ENCODE peak calls at places on chromosome 15, in ten cellular contexts. I, Y, T, F, R, D, Z, C, G and U are unnamed samples.

GRCh38 chr15:43270676-43271306 is 4.1 kb upstream of the TGM5 start:
- DNase-seq in I (no peak), Y (no peak), T (no peak), F (no peak), R (no peak), D (no peak), Z (no peak), C (no peak), G (no peak), U (no peak)

GRCh38 chr15:49675051-49675450 is 54.2 kb downstream of the DTWD1 start:
- DNase-seq in I (no peak), Y (no peak), T (no peak), F (no peak), R (peak; percentile 73), D (no peak), Z (no peak), C (no peak), G (no peak), U (no peak)

GRCh38 chr15:29822100-29822684 is at the start of gene TJP1:
- DNase-seq in I (peak; percentile 78), Y (peak; percentile 75), T (peak; percentile 80), F (no peak), R (peak; percentile 84), D (peak; percentile 82), Z (peak; percentile 87), C (peak; percentile 94), G (no peak), U (peak; percentile 82)

GRCh38 chr15:95362306-95362705 is 968.2 kb upstream of the NR2F2 start:
- DNase-seq in I (no peak), Y (no peak), T (no peak), F (no peak), R (no peak), D (no peak), Z (no peak), C (no peak), G (no peak), U (no peak)

GRCh38 chr15:78644979-78645378 is 4.0 kb upstream of the CHRNB4 start:
- DNase-seq in I (no peak), Y (no peak), T (no peak), F (no peak), R (no peak), D (no peak), Z (no peak), C (no peak), G (no peak), U (no peak)

GRCh38 chr15:46304320-46304719 is 669.5 kb downstream of the SQOR start:
- DNase-seq in I (no peak), Y (no peak), T (no peak), F (no peak), R (peak; percentile 35), D (no peak), Z (no peak), C (peak; percentile 81), G (no peak), U (no peak)

GRCh38 chr15:25180606-25181289 is 226.0 kb downstream of the SNRPN start:
- DNase-seq in I (peak; percentile 3), Y (peak; percentile 11), T (peak; percentile 3), F (no peak), R (no peak), D (peak; percentile 9), Z (peak; percentile 49), C (peak; percentile 12), G (peak; percentile 1), U (peak; percentile 2)

GRCh38 chr15:84819291-84819768 is 2.2 kb downstream of the ALPK3 start:
- DNase-seq in I (no peak), Y (no peak), T (no peak), F (no peak), R (peak; percentile 18), D (no peak), Z (peak; percentile 56), C (peak; percentile 67), G (no peak), U (peak; percentile 78)

GRCh38 chr15:77032052-77032646 is 37.2 kb downstream of the PSTPIP1 start:
- DNase-seq in I (no peak), Y (no peak), T (peak; percentile 13), F (no peak), R (no peak), D (peak; percentile 46), Z (peak; percentile 73), C (no peak), G (peak; percentile 8), U (no peak)

GRCh38 chr15:73951044-73951561 is 24.8 kb downstream of the LOXL1 start:
- DNase-seq in I (peak; percentile 97), Y (peak; percentile 98), T (peak; percentile 92), F (peak; percentile 82), R (peak; percentile 80), D (peak; percentile 91), Z (peak; percentile 78), C (peak; percentile 96), G (peak; percentile 79), U (peak; percentile 93)

GRCh38 chr15:89116404-89116803 is 28.1 kb downstream of the ABHD2 start:
- DNase-seq in I (no peak), Y (no peak), T (no peak), F (no peak), R (peak; percentile 46), D (no peak), Z (no peak), C (no peak), G (no peak), U (no peak)

GRCh38 chr15:61034793-61035710 is 194.1 kb downstream of the RORA start:
- DNase-seq in I (no peak), Y (no peak), T (no peak), F (no peak), R (no peak), D (no peak), Z (no peak), C (no peak), G (no peak), U (no peak)

GRCh38 chr15:77112819-77113569 is 42.1 kb upstream of the TSPAN3 start:
- DNase-seq in I (no peak), Y (no peak), T (no peak), F (no peak), R (no peak), D (no peak), Z (no peak), C (peak; percentile 64), G (no peak), U (no peak)

GRCh38 chr15:70976856-70977255 is 84.2 kb downstream of the LRRC49 start:
- DNase-seq in I (no peak), Y (no peak), T (no peak), F (no peak), R (no peak), D (no peak), Z (no peak), C (no peak), G (no peak), U (no peak)

GRCh38 chr15:90709278-90709677 is 7.9 kb upstream of the BLM start:
- DNase-seq in I (no peak), Y (no peak), T (no peak), F (no peak), R (no peak), D (no peak), Z (no peak), C (no peak), G (no peak), U (no peak)
- H3K4me1 ChIP-seq in I (no peaks in the 10 kb centered on the region), Y (no peaks in the 10 kb centered on the region), T (no peaks in the 10 kb centered on the region), F (no peaks in the 10 kb centered on the region), R (no peaks in the 10 kb centered on the region), D (no peaks in the 10 kb centered on the region), Z (no peaks in the 10 kb centered on the region), C (no peaks in the 10 kb centered on the region), G (peaks cover 14% of the 10 kb centered on the region), U (peaks cover 7% of the 10 kb centered on the region)

DNA sequence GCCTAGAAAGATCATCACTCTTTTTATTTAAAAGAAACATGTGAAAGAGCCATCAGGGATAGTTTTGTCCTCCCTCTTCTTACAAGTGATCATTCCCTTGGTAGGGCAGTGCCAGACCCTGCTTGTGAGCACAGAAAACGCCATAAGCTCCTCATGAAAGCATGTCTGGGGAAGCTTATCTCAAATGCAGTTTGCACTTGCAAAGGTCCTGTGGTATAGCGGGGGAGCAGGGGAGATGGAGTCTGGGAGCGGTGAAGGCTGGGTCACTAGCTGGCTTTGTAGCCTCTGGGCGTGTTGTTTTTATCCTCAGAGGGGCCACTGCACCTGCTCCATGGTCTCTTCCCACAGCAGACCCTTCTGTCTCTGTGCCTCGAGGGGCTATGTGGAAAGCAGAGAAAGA is 141.9 kb downstream of the IGF1R start:
- DNase-seq in I (no peak), Y (no peak), T (no peak), F (no peak), R (no peak), D (no peak), Z (no peak), C (no peak), G (no peak), U (no peak)
- H3K27ac ChIP-seq in I (no peak overlapping the region), Y (no peak overlapping the region), T (no peak overlapping the region), F (no peak overlapping the region), R (peak overlapping the region; percentile 82), D (no peak overlapping the region), Z (no peak overlapping the region), C (no peak overlapping the region), G (no peak overlapping the region), U (no peak overlapping the region)

GRCh38 chr15:40821195-40821594 is 7.3 kb downstream of the PPP1R14D start:
- DNase-seq in I (no peak), Y (no peak), T (no peak), F (no peak), R (no peak), D (no peak), Z (no peak), C (no peak), G (no peak), U (no peak)
- TF ChIP-seq CTCF in I (no peak), Y (no peak), T (no peak), F (no peak), R (no peak), D (no peak), Z (no peak), C (no peak), G (no peak), U (no peak)

DNA sequence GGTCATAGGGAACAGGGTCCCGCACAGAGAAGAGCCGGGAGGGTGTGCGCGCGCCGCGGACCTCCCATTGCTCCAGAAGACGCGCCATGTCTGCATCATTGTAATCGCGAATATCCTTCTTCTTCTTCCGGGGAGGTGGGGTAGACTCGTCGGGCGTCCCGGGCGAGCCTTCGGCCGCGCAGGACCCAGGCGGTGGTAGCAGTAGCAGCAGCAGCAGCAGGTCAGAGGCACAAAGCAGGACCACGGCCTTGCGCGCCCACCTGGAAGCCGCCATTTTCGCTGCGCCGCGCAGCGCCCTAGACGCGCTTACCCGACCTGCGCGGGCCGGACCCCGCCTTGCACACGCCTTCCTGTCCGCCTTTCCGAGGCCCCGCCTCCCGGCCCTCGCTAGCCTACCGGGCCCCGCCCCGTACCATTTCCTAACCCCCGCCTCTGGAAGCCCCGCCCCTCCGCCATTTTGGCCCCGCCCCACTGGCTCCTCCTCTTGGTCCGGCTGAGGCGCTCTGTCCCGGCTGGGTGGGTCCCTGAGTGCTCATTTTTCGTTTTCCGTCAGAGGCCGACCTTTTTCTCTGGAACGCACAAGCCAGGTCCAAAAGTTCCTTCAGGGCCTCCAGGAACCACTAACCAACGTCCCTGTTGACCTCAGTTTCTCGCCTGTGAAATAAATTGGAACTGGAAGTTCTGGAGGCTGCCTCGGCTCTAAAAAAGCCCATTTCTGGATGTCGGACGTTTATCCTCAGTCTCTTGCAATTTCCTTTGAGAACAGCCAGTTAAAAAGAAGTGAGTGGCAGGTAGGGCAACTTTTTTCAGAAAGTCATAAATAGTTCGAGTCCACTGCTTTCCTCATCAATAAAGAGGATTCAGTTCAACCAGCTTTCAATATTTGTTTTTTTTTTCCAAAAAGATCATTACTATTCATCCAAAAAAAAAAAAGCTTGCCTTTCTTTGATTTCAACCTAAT is at the start of gene MESD:
- DNase-seq in I (peak; percentile 98), Y (peak; percentile 97), T (peak; percentile 99), F (peak; percentile 89), R (peak; percentile 97), D (peak; percentile 99), Z (peak; percentile 99), C (peak; percentile 99), G (peak; percentile 97), U (peak; percentile 99)
- H3K4me1 ChIP-seq in I (peaks cover 18% of the 10 kb centered on the region), Y (no peaks in the 10 kb centered on the region), T (peaks cover 7% of the 10 kb centered on the region), F (peaks cover 23% of the 10 kb centered on the region), R (peaks cover 18% of the 10 kb centered on the region), D (peaks cover 60% of the 10 kb centered on the region), Z (peaks cover 22% of the 10 kb centered on the region), C (no peaks in the 10 kb centered on the region), G (peaks cover 50% of the 10 kb centered on the region), U (peaks cover 73% of the 10 kb centered on the region)